ENCODE peak calls at places on chromosomes 11 and 22, in seven cellular contexts. T is HCT116; E is AG09319; Q is GM12865; K is CD4-positive, alpha-beta T cell; P is nephron progenitor cell; J is OCI-LY7. U is an unnamed sample.

GRCh38 chr11:115716080-115716479 is 211.9 kb upstream of the CADM1 start:
- DNase-seq in P (no peak), K (no peak), Q (no peak), E (no peak), J (no peak), T (no peak), U (no peak)

GRCh38 chr11:12642040-12642439 is 32.2 kb upstream of the TEAD1 start:
- DNase-seq in P (no peak), E (no peak), T (no peak), K (no peak), J (no peak), Q (peak), U (no peak)

GRCh38 chr11:2807276-2807681 is 78.3 kb downstream of the CDKN1C start:
- DNase-seq in P (no peak), T (no peak), K (no peak), E (no peak), Q (no peak), J (no peak), U (no peak)

GRCh38 chr22:19716829-19717105 is 2.5 kb downstream of the SEPTIN5 start:
- DNase-seq in Q (no peak), J (no peak), K (no peak), P (peak), E (no peak), T (no peak), U (no peak)

GRCh38 chr11:134731562-134731961 is 319.5 kb upstream of the B3GAT1 start:
- DNase-seq in J (no peak), T (no peak), E (no peak), Q (no peak), K (no peak), P (no peak), U (no peak)

GRCh38 chr11:71454470-71455113 is 1.6 kb downstream of the NADSYN1 start:
- DNase-seq in E (no peak), K (peak), P (no peak), J (peak), Q (peak), T (no peak), U (no peak)

GRCh38 chr11:50070389-50070788 is 37.7 kb downstream of the OR4C45 start:
- DNase-seq in P (no peak), K (no peak), J (no peak), T (no peak), Q (no peak), E (no peak), U (no peak)

GRCh38 chr11:76772100-76772782 is 10.9 kb upstream of the TSKU start:
- DNase-seq in P (no peak), E (no peak), T (no peak), J (no peak), Q (no peak), K (no peak), U (no peak)

GRCh38 chr11:38278457-38279141 is 1680.6 kb upstream of the RAG2 start:
- DNase-seq in E (no peak), T (no peak), P (no peak), Q (no peak), J (no peak), K (no peak), U (no peak)

GRCh38 chr11:64519541-64519940 is 71.5 kb upstream of the SLC22A12 start:
- DNase-seq in T (no peak), P (no peak), K (no peak), Q (no peak), E (no peak), J (no peak), U (no peak)

GRCh38 chr11:43998308-43998707 is 49.5 kb upstream of the ACCSL start:
- DNase-seq in T (no peak), Q (no peak), J (no peak), E (no peak), K (no peak), P (no peak), U (no peak)

GRCh38 chr11:416757-417621 is 2.2 kb upstream of the SIGIRR start:
- DNase-seq in P (peak), Q (peak), E (no peak), J (no peak), K (peak), T (no peak), U (no peak)

GRCh38 chr11:33544593-33545373 is 155.8 kb downstream of the C11orf91 start:
- DNase-seq in E (no peak), Q (no peak), P (no peak), K (no peak), T (no peak), J (no peak), U (no peak)

GRCh38 chr11:112161012-112161411 is 2.9 kb downstream of the IL18 start:
- DNase-seq in J (no peak), P (no peak), Q (no peak), K (no peak), T (no peak), E (no peak), U (no peak)

GRCh38 chr11:44446341-44446712 is 119.1 kb upstream of the CD82 start:
- DNase-seq in K (no peak), J (no peak), P (no peak), T (no peak), Q (no peak), E (no peak), U (no peak)

GRCh38 chr11:80118071-80118470 is 677.2 kb upstream of the TENM4 start:
- DNase-seq in T (no peak), Q (no peak), E (no peak), P (no peak), K (no peak), J (no peak), U (no peak)

GRCh38 chr22:22952531-22953295 is 65.1 kb downstream of the IGLL5 start:
- DNase-seq in Q (no peak), J (no peak), T (no peak), K (no peak), P (no peak), E (no peak), U (no peak)

GRCh38 chr11:13486926-13487660 is 8.7 kb downstream of the PTH start:
- DNase-seq in E (no peak), Q (peak), T (no peak), K (peak), J (peak), P (peak), U (no peak)

GRCh38 chr22:41557401-41558240 is 3.2 kb upstream of the CSDC2 start:
- DNase-seq in Q (no peak), J (no peak), K (no peak), P (no peak), E (peak), T (no peak), U (no peak)

GRCh38 chr11:70278994-70279393 is 8.5 kb downstream of the PPFIA1 start:
- DNase-seq in J (no peak), P (no peak), E (no peak), T (no peak), Q (no peak), K (no peak), U (no peak)

GRCh38 chr11:112113539-112114457 is 27.1 kb downstream of the SDHD start:
- DNase-seq in T (peak), Q (peak), K (no peak), J (peak), P (peak), E (peak), U (no peak)

GRCh38 chr11:6864436-6864835 is 1.6 kb downstream of the OR10A2 start:
- DNase-seq in P (no peak), T (no peak), Q (no peak), J (no peak), E (no peak), K (no peak), U (no peak)

GRCh38 chr11:71458146-71459070 is 5.4 kb downstream of the NADSYN1 start:
- DNase-seq in T (no peak), K (no peak), J (no peak), P (no peak), Q (no peak), E (no peak), U (no peak)

GRCh38 chr22:25853902-25854301 is 111.9 kb downstream of the MYO18B start:
- DNase-seq in Q (peak), T (peak), J (peak), P (no peak), E (no peak), K (no peak), U (no peak)

GRCh38 chr11:12682288-12682687 is 8.1 kb downstream of the TEAD1 start:
- DNase-seq in E (no peak), K (no peak), Q (no peak), J (no peak), T (no peak), P (no peak), U (no peak)

DNA sequence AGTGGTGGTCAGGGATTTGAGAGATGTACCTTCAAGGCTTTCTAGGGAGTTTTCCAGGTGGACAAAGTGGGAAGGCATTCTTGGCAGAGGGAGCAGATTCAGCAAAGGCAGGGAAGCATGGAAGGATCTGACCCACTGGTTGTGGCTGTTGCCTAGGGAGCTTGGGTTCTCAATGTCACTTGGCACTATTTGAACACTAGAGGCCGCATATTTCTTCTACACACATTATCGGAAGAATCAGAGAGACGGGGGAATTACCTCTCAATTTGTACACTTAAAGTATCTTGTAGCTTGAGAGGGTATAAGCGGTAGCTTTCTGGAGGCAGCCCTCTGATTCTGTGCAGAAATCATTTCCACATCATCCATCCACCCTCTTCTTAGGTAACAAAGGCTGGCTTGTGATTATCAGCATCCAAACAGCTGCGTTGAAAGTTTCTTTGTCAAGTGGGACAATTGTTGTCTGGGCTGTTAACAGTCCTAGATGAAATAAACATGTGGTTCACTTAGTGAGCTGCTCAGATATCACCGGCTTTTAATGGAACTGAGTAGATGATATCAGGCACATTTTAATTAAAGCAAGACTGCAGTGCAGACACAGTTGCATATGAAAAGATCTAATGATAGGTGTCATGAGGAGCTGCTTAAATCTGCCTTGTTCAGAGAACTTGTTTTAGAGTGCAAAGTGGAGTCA is 2.6 kb downstream of the NELL1 start:
- DNase-seq in Q (no peak), P (no peak), K (no peak), T (peak), E (no peak), J (no peak), U (no peak)
- TF ChIP-seq CTCF in Q (peak), P (peak), K (no peak), T (peak), E (no peak), J (peak), U (peak)

GRCh38 chr11:5547982-5548381 is 358 bp downstream of the OR52H1 start:
- DNase-seq in E (no peak), Q (no peak), K (no peak), P (no peak), T (no peak), J (no peak), U (no peak)

GRCh38 chr11:5553347-5553746 is 5.0 kb upstream of the OR52H1 start:
- DNase-seq in P (no peak), K (no peak), J (no peak), Q (no peak), T (no peak), E (no peak), U (no peak)

GRCh38 chr11:5548440-5548839 is at the start of gene OR52H1:
- DNase-seq in E (no peak), Q (no peak), P (no peak), K (no peak), J (no peak), T (no peak), U (no peak)

DNA sequence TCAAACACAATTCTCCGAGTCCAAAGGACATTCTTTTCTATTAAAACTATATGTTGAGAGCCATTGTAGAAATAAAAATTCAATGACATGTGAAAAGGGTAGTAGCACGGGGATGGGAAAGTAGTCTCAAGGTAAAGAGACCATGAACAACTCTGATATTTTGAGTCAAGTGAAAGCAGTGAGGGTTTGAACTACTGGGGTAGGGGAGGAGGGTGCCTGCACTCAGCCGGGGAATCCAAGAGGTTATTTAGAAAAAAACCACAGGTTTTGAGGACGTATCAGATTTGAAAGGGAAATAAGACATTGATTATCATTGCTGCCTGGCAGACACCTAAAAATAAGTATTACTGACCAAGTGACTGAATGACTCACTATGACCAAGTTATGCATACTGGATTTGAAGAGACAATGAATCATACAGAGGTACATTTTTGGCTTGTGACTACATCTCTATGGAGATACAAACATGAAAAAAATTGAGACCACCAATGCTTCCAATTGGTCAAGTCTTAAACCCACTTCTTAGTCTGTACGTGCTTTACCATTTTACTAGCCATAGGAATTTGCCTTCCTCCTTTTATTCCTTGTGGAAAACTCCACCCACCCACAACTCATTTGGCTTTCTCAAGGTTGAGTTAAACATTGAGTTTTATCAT is 2.2 kb upstream of the OR52H1 start:
- DNase-seq in P (no peak), T (peak), J (no peak), Q (peak), E (no peak), K (no peak), U (no peak)
- TF ChIP-seq CTCF in P (no peak), T (no peak), J (no peak), Q (no peak), E (no peak), K (no peak), U (no peak)

GRCh38 chr11:17607083-17607429 is 60.0 kb downstream of the OTOG start:
- DNase-seq in K (no peak), J (no peak), P (no peak), E (no peak), Q (no peak), T (no peak), U (no peak)
- TF ChIP-seq CTCF in K (no peak), J (no peak), P (no peak), E (no peak), Q (no peak), T (no peak), U (no peak)

DNA sequence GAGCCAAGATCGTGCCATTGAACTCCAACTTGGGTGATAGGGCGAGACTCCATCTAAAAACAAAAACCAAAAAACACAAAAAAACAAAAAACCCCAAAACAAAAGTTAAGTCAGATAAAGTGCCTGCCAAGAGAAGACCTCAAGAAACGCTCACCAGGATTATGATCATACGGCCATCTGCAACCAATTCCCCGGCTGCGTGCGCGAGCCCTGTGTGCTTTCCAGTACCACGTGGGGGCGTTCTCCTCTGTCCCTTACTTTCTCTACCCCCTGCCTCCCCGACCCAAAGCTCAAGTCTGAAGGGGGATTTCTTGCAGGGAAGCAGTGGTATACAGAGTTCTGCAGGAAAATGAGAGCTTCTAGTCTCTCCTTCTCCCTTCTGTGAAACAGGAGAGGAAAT is 10.5 kb upstream of the RPS19BP1 start:
- DNase-seq in P (peak), T (no peak), K (no peak), Q (peak), E (no peak), J (peak), U (no peak)
- TF ChIP-seq CTCF in P (peak), T (peak), K (no peak), Q (peak), E (peak), J (peak), U (peak)

GRCh38 chr11:98059488-98059887 is 961.3 kb upstream of the CNTN5 start:
- DNase-seq in P (no peak), Q (no peak), K (no peak), T (no peak), E (no peak), J (no peak), U (no peak)

GRCh38 chr11:98068251-98068650 is 952.5 kb upstream of the CNTN5 start:
- DNase-seq in J (no peak), Q (no peak), K (no peak), P (no peak), E (no peak), T (no peak), U (no peak)

GRCh38 chr11:98060759-98061158 is 960.0 kb upstream of the CNTN5 start:
- DNase-seq in E (no peak), P (no peak), Q (no peak), T (no peak), K (no peak), J (no peak), U (no peak)

GRCh38 chr11:98061858-98062257 is 958.9 kb upstream of the CNTN5 start:
- DNase-seq in T (no peak), J (no peak), K (no peak), P (no peak), E (no peak), Q (no peak), U (no peak)

DNA sequence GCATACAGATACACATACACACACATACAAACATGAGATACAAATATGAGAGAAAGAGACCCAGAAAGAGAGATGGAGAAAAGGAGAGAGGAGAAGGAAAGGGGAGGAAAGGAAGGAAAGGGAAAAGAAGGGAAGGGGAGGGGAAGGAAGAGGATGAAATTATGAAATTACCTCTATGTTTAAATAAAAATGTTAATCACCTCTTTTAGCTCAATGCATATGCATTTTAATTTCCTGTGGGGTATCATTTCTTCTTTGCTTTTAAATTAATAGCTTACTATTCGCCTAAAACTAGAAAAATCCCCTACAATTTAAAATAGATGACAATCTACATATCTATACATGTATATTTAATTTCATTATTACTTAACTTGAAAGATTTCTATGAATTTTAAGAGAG is 958.0 kb upstream of the CNTN5 start:
- DNase-seq in J (no peak), E (no peak), K (no peak), P (no peak), Q (no peak), T (no peak), U (no peak)
- TF ChIP-seq CTCF in J (no peak), E (no peak), K (no peak), P (no peak), Q (no peak), T (no peak), U (no peak)

U was measured in D721Med.